ENCODE peak calls at places on chromosomes 16 and 17, in seven cellular contexts. T, X, N, O, A, U and C are unnamed samples.

GRCh38 chr17:77127735-77128361 is 12.9 kb upstream of the SEC14L1 start:
- DNase-seq in A (no peak), T (peak; percentile 80), U (no peak), X (no peak), N (no peak), O (no peak), C (peak; percentile 81)

GRCh38 chr17:43983515-43984411 is 20.7 kb upstream of the NAGS start:
- DNase-seq in O (no peak), T (no peak), U (no peak), N (no peak), X (peak; percentile 42), A (no peak), C (no peak)

GRCh38 chr17:14321980-14322776 is 21.3 kb downstream of the HS3ST3B1 start:
- DNase-seq in T (no peak), X (no peak), N (no peak), A (no peak), U (no peak), O (no peak), C (no peak)

GRCh38 chr16:31499928-31500327 is 8.3 kb downstream of the RUSF1 start:
- DNase-seq in X (no peak), T (no peak), O (no peak), N (no peak), A (no peak), U (no peak), C (no peak)

GRCh38 chr16:56423584-56424403 is 1.6 kb downstream of the AMFR start:
- DNase-seq in X (no peak), O (no peak), N (no peak), T (no peak), A (no peak), U (no peak), C (peak; percentile 13)

GRCh38 chr16:87720411-87720810 is 45.4 kb downstream of the KLHDC4 start:
- DNase-seq in A (no peak), T (no peak), X (no peak), O (no peak), U (no peak), N (no peak), C (no peak)

GRCh38 chr17:72305964-72306551 is 185.2 kb downstream of the SOX9 start:
- DNase-seq in U (peak; percentile 78), X (peak; percentile 65), N (no peak), A (peak; percentile 78), O (peak; percentile 12), T (peak; percentile 68), C (no peak)

GRCh38 chr17:34386925-34387550 is 24.0 kb upstream of the CCL1 start:
- DNase-seq in A (peak; percentile 21), O (no peak), N (no peak), T (no peak), U (no peak), X (no peak), C (peak; percentile 63)

GRCh38 chr17:51487947-51488346 is 227.6 kb downstream of the UTP18 start:
- DNase-seq in N (no peak), O (no peak), U (no peak), T (no peak), X (no peak), A (no peak), C (peak; percentile 18)

GRCh38 chr17:43536236-43537088 is 9.7 kb downstream of the ETV4 start:
- DNase-seq in X (peak; percentile 84), A (peak; percentile 64), U (no peak), N (no peak), O (no peak), T (no peak), C (no peak)

GRCh38 chr17:46099865-46100264 is 93.4 kb downstream of the KANSL1 start:
- DNase-seq in U (no peak), A (no peak), N (no peak), O (no peak), T (no peak), X (no peak), C (no peak)

GRCh38 chr17:16215273-16215964 is at the start of gene NCOR1:
- DNase-seq in N (peak; percentile 59), U (peak; percentile 92), T (peak; percentile 96), O (peak; percentile 88), A (peak; percentile 89), X (peak; percentile 96), C (peak; percentile 93)

GRCh38 chr17:47810200-47810821 is 11.3 kb downstream of the OSBPL7 start:
- DNase-seq in X (peak; percentile 89), N (peak; percentile 72), O (peak; percentile 93), U (peak; percentile 86), A (peak; percentile 82), T (peak; percentile 58), C (no peak)

GRCh38 chr17:35052780-35053179 is 10.7 kb downstream of the RFFL start:
- DNase-seq in T (no peak), N (no peak), A (no peak), O (no peak), X (no peak), U (no peak), C (no peak)

GRCh38 chr16:12729448-12729847 is 74.2 kb downstream of the CPPED1 start:
- DNase-seq in X (peak; percentile 79), N (peak; percentile 62), U (no peak), T (no peak), A (peak; percentile 80), O (peak; percentile 70), C (no peak)

GRCh38 chr16:59543641-59544040 is 809.5 kb upstream of the GOT2 start:
- DNase-seq in X (peak; percentile 40), U (no peak), N (peak; percentile 79), T (no peak), O (peak; percentile 43), A (no peak), C (no peak)

GRCh38 chr17:15134363-15134762 is 130.8 kb downstream of the PMP22 start:
- DNase-seq in N (no peak), U (no peak), A (no peak), T (no peak), X (no peak), O (no peak), C (no peak)

GRCh38 chr17:29136998-29137730 is 43.0 kb downstream of the MYO18A start:
- DNase-seq in A (no peak), U (peak; percentile 66), O (peak; percentile 81), N (no peak), X (no peak), T (no peak), C (no peak)

GRCh38 chr16:53034306-53034705 is 18.4 kb downstream of the CHD9NB start:
- DNase-seq in A (no peak), O (peak; percentile 78), T (no peak), N (no peak), U (peak; percentile 97), X (no peak), C (no peak)

GRCh38 chr17:18910881-18911280 is 41.1 kb upstream of the SLC5A10 start:
- DNase-seq in T (no peak), O (no peak), A (no peak), N (no peak), U (no peak), X (no peak), C (no peak)

GRCh38 chr17:75876938-75877751 is 1.2 kb downstream of the TRIM47 start:
- DNase-seq in A (peak; percentile 97), N (no peak), X (peak; percentile 93), O (peak; percentile 86), T (peak; percentile 98), U (peak; percentile 92), C (no peak)

GRCh38 chr17:42131971-42132370 is 9.4 kb downstream of the HSPB9 start:
- DNase-seq in A (no peak), N (no peak), X (no peak), U (peak; percentile 34), O (peak; percentile 30), T (no peak), C (no peak)

GRCh38 chr17:82224666-82225065 is 4.2 kb upstream of the SLC16A3 start:
- DNase-seq in U (no peak), T (no peak), X (no peak), A (no peak), N (no peak), O (no peak), C (no peak)

GRCh38 chr17:83152745-83153611 is 73.6 kb downstream of the METRNL start:
- DNase-seq in X (no peak), N (no peak), U (no peak), O (no peak), T (peak; percentile 78), A (no peak), C (no peak)

GRCh38 chr17:39200957-39201510 is 951 bp downstream of the RPL19 start:
- DNase-seq in X (no peak), N (no peak), T (no peak), U (no peak), O (no peak), A (no peak), C (no peak)

GRCh38 chr17:77487677-77488530 is 347.1 kb downstream of the SEC14L1 start:
- DNase-seq in O (no peak), A (no peak), N (no peak), X (no peak), T (no peak), U (no peak), C (no peak)

GRCh38 chr17:4919511-4920047 is 12.5 kb upstream of the GP1BA start:
- DNase-seq in T (no peak), N (no peak), A (no peak), U (no peak), O (no peak), X (no peak), C (no peak)

GRCh38 chr16:77443834-77444460 is 9.1 kb upstream of the ADAMTS18 start:
- DNase-seq in X (no peak), U (no peak), N (no peak), T (no peak), A (no peak), O (no peak), C (no peak)

GRCh38 chr16:86681440-86681838 is 103.1 kb downstream of the FOXL1 start:
- DNase-seq in T (no peak), U (peak; percentile 23), O (no peak), A (peak; percentile 62), X (no peak), N (no peak), C (no peak)